ENCODE peak calls at places on chromosomes 4 and X, in five cellular contexts. H is tibial nerve, P is small intestine, Z is aorta, Y is astrocyte. L is an unnamed sample.

GRCh38 chrX:14235004-14235403 is 205.3 kb upstream of the GEMIN8 start:
- DNase-seq in H (no peak), P (no peak), Z (no peak), Y (no peak), L (no peak)

GRCh38 chr4:182745268-182745667 is 171.9 kb downstream of the DCTD start:
- DNase-seq in H (no peak), Y (no peak), Z (no peak), P (no peak), L (no peak)

GRCh38 chr4:141119071-141119470 is 14.2 kb downstream of the RNF150 start:
- DNase-seq in P (no peak), Y (peak; percentile 63), Z (no peak), H (no peak), L (no peak)

GRCh38 chr4:7396186-7396585 is 38.5 kb downstream of the PSAPL1 start:
- DNase-seq in Z (no peak), Y (no peak), H (no peak), P (no peak), L (no peak)

GRCh38 chr4:139191373-139191772 is 14.4 kb upstream of the ELF2 start:
- DNase-seq in Z (no peak), P (no peak), Y (peak; percentile 39), H (no peak), L (no peak)

GRCh38 chr4:182126096-182126495 is 117.1 kb upstream of the TENM3 start:
- DNase-seq in P (no peak), H (no peak), Y (peak; percentile 53), Z (no peak), L (no peak)

GRCh38 chrX:17706676-17707075 is 30.6 kb upstream of the SCML1 start:
- DNase-seq in H (no peak), Y (peak; percentile 84), P (no peak), Z (no peak), L (no peak)

GRCh38 chrX:150767475-150768131 is 74.4 kb downstream of the MTMR1 start:
- DNase-seq in H (no peak), P (no peak), Z (no peak), Y (peak; percentile 92), L (no peak)

GRCh38 chrX:105781794-105782193 is 40.5 kb upstream of the NRK start:
- DNase-seq in H (no peak), P (no peak), Z (no peak), Y (no peak), L (no peak)

GRCh38 chrX:29518100-29518499 is 697.3 kb upstream of the MAGEB2 start:
- DNase-seq in P (no peak), Y (no peak), Z (no peak), H (no peak), L (no peak)

GRCh38 chr4:25160714-25161598 is 707 bp upstream of the SEPSECS start:
- DNase-seq in H (peak; percentile 15), P (peak; percentile 32), Z (no peak), Y (no peak), L (no peak)

GRCh38 chr4:176383273-176384077 is 63.7 kb downstream of the SPCS3 start:
- DNase-seq in P (no peak), Y (peak; percentile 65), Z (no peak), H (no peak), L (no peak)

GRCh38 chr4:92450694-92451093 is 146.9 kb downstream of the GRID2 start:
- DNase-seq in Y (no peak), P (no peak), H (no peak), Z (no peak), L (no peak)

GRCh38 chrX:106608016-106608415 is 3.8 kb upstream of the RADX start:
- DNase-seq in Z (no peak), Y (no peak), P (no peak), H (no peak), L (no peak)

GRCh38 chrX:23737413-23737812 is 5.7 kb downstream of the ACOT9 start:
- DNase-seq in Z (no peak), P (no peak), Y (peak; percentile 13), H (no peak), L (no peak)

GRCh38 chrX:40003071-40003981 is 94.4 kb downstream of the BCOR start:
- DNase-seq in Z (no peak), P (no peak), H (no peak), Y (no peak), L (no peak)

GRCh38 chrX:104112326-104112951 is at the start of gene ZCCHC18:
- DNase-seq in H (no peak), Y (peak; percentile 66), Z (peak; percentile 58), P (no peak), L (peak; percentile 53)

GRCh38 chr4:6641971-6642320 is 1.5 kb downstream of the MRFAP1 start:
- DNase-seq in Y (peak; percentile 10), Z (no peak), H (no peak), P (peak; percentile 10), L (no peak)

GRCh38 chrX:77070108-77070918 is 376.9 kb upstream of the FGF16 start:
- DNase-seq in Y (no peak), H (no peak), Z (no peak), P (no peak), L (no peak)

GRCh38 chr4:155539746-155540145 is 126.9 kb upstream of the GUCY1A1 start:
- DNase-seq in Z (no peak), Y (no peak), H (no peak), P (no peak), L (no peak)

GRCh38 chr4:123788577-123788976 is 392.0 kb downstream of the SPRY1 start:
- DNase-seq in P (no peak), H (no peak), Y (no peak), Z (no peak), L (no peak)

GRCh38 chr4:2552806-2553205 is 16.4 kb downstream of the FAM193A start:
- DNase-seq in H (no peak), P (no peak), Z (no peak), Y (no peak), L (no peak)

GRCh38 chrX:109485470-109486340 is 3.8 kb upstream of the GUCY2F start:
- DNase-seq in Z (peak; percentile 54), H (peak; percentile 78), Y (peak; percentile 33), P (peak; percentile 52), L (peak; percentile 56)

GRCh38 chr4:166501941-166502382 is 628.9 kb downstream of the TLL1 start:
- DNase-seq in Z (peak; percentile 21), Y (no peak), P (no peak), H (no peak), L (no peak)

GRCh38 chr4:5710962-5711478 is at the start of gene EVC:
- DNase-seq in Y (peak; percentile 67), H (peak; percentile 67), P (no peak), Z (peak; percentile 92), L (no peak)

GRCh38 chr4:163976588-163976987 is 482.1 kb downstream of the TMA16 start:
- DNase-seq in P (no peak), Y (no peak), Z (no peak), H (no peak), L (no peak)

GRCh38 chr4:154368060-154368459 is 123.5 kb downstream of the DCHS2 start:
- DNase-seq in Z (no peak), P (no peak), H (no peak), Y (no peak), L (no peak)

GRCh38 chr4:165331823-165332222 is 4.4 kb downstream of the MSMO1 start:
- DNase-seq in P (no peak), Y (no peak), H (no peak), Z (no peak), L (no peak)

GRCh38 chr4:173367285-173367684 is 3.5 kb upstream of the SAP30 start:
- DNase-seq in H (no peak), Y (no peak), Z (no peak), P (no peak), L (no peak)
- H3K27ac ChIP-seq in H (no peak overlapping the region), Y (no peak overlapping the region), Z (no peak overlapping the region), P (no peak overlapping the region), L (peak overlapping the region; percentile 98)

DNA sequence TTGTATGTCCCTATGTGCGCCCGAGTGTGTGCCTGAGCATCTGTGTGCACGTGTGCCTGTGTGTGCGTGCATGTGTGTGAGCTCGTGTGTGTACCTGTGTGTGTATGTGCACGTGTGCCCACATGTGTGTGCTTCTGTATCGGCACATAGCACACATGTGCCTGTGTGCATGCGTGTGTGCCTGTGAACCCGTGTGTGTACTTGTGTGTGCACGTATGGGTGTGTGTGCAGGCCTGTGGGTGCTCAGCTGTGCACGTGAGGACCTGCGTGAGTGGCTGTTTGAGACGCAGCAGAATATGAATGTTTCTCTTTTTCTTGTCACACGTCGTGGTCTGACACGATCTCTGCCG is 4.3 kb downstream of the AKAP17A start:
- DNase-seq in H (no peak), Z (no peak), Y (no peak), P (no peak), L (no peak)
- H3K4me3 ChIP-seq in H (no peak overlapping the region), Z (no peak overlapping the region), Y (no peak overlapping the region), P (no peak overlapping the region), L (no peak overlapping the region)

GRCh38 chr4:73894021-73894420 is 24.8 kb downstream of the CXCL1 start:
- DNase-seq in Z (no peak), P (no peak), H (no peak), Y (no peak), L (no peak)

GRCh38 chr4:73891326-73891725 is 22.1 kb downstream of the CXCL1 start:
- DNase-seq in Z (no peak), Y (no peak), H (no peak), P (no peak), L (no peak)

GRCh38 chr4:73891739-73892405 is 22.7 kb downstream of the CXCL1 start:
- DNase-seq in H (no peak), Y (peak; percentile 65), P (no peak), Z (no peak), L (no peak)

GRCh38 chr4:73895201-73896177 is 26.3 kb downstream of the CXCL1 start:
- DNase-seq in P (peak; percentile 80), Z (no peak), Y (peak; percentile 47), H (no peak), L (no peak)

GRCh38 chr4:73892966-73893365 is 23.8 kb downstream of the CXCL1 start:
- DNase-seq in H (no peak), Y (no peak), Z (no peak), P (no peak), L (no peak)
- H3K27ac ChIP-seq in H (no peak overlapping the region), Y (no peak overlapping the region), Z (no peak overlapping the region), P (no peak overlapping the region), L (no peak overlapping the region)

GRCh38 chr4:185809517-185810071 is 2.4 kb downstream of the SORBS2 start:
- DNase-seq in Y (no peak), P (no peak), H (no peak), Z (no peak), L (no peak)
- H3K4me3 ChIP-seq in Y (no peak overlapping the region), P (no peak overlapping the region), H (no peak overlapping the region), Z (no peak overlapping the region), L (peak overlapping the region; percentile 55)

GRCh38 chr4:85510632-85510984 is 35.7 kb downstream of the ARHGAP24 start:
- DNase-seq in H (no peak), P (peak; percentile 44), Z (no peak), Y (no peak), L (no peak)

GRCh38 chr4:85514117-85514516 is 39.2 kb downstream of the ARHGAP24 start:
- DNase-seq in P (peak; percentile 47), Z (no peak), H (no peak), Y (no peak), L (no peak)

GRCh38 chr4:85512446-85513205 is 37.7 kb downstream of the ARHGAP24 start:
- DNase-seq in Z (no peak), Y (no peak), H (no peak), P (no peak), L (no peak)

GRCh38 chr4:85514783-85515182 is 39.8 kb downstream of the ARHGAP24 start:
- DNase-seq in Y (no peak), P (no peak), Z (no peak), H (no peak), L (no peak)

GRCh38 chr4:85515701-85516100 is 40.8 kb downstream of the ARHGAP24 start:
- DNase-seq in Z (no peak), P (no peak), Y (no peak), H (no peak), L (no peak)
- H3K27ac ChIP-seq in Z (no peak overlapping the region), P (no peak overlapping the region), Y (no peak overlapping the region), H (no peak overlapping the region), L (no peak overlapping the region)

L was measured in dorsolateral prefrontal cortex.